ENCODE peak calls at places on chromosomes 4 and X, in ten cellular contexts. M is tibial nerve; G is activated T-helper 1 cell treated with anti-CD3 and anti-CD28 coated beads, Interleukin-2, amount 50 U/mL, for 16 hours; V is HEK293T; P is iris pigment epithelial cell; Z is MG63; I is activated CD4-positive, alpha-beta T cell treated with anti-CD3 and anti-CD28 coated beads for 1 hour; H is skeletal muscle cell; B is glomerular endothelial cell; J is lung. O is an unnamed sample.

GRCh38 chr4:72951628-72952027 is 117.9 kb downstream of the COX18 start:
- DNase-seq in M (no peak), P (peak; percentile 58), V (no peak), H (no peak), B (no peak), G (no peak), I (no peak), J (no peak), Z (no peak), O (no peak)

GRCh38 chrX:109740076-109740809 is 7.2 kb upstream of the ACSL4 start:
- DNase-seq in V (no peak), H (peak; percentile 47), G (no peak), B (no peak), J (peak; percentile 41), I (no peak), Z (no peak), M (peak; percentile 32), P (peak; percentile 84), O (no peak)

GRCh38 chr4:174099712-174100111 is 183.8 kb downstream of the FBXO8 start:
- DNase-seq in Z (no peak), B (no peak), V (no peak), J (no peak), P (no peak), H (no peak), M (no peak), G (no peak), I (no peak), O (no peak)

GRCh38 chr4:154618708-154619315 is 6.4 kb upstream of the FGG start:
- DNase-seq in V (peak; percentile 61), G (no peak), B (peak; percentile 22), J (peak; percentile 42), Z (peak; percentile 8), I (peak; percentile 17), M (peak; percentile 48), H (no peak), P (peak; percentile 72), O (no peak)

GRCh38 chrX:127306262-127306661 is 486.7 kb downstream of the PRR32 start:
- DNase-seq in P (no peak), G (no peak), M (no peak), H (no peak), I (no peak), J (no peak), B (no peak), V (no peak), Z (no peak), O (no peak)

GRCh38 chrX:54423161-54423888 is 16.9 kb upstream of the TSR2 start:
- DNase-seq in Z (no peak), G (no peak), J (no peak), B (no peak), V (no peak), H (no peak), I (no peak), M (no peak), P (peak; percentile 9), O (no peak)

GRCh38 chr4:183906736-183907651 is 1.9 kb downstream of the STOX2 start:
- DNase-seq in G (no peak), Z (peak; percentile 5), M (no peak), V (peak; percentile 15), H (no peak), B (no peak), J (no peak), I (no peak), P (no peak), O (no peak)

GRCh38 chr4:147830987-147831386 is 99.1 kb downstream of the ARHGAP10 start:
- DNase-seq in J (no peak), H (peak; percentile 57), Z (peak; percentile 44), B (no peak), V (no peak), I (no peak), P (peak; percentile 84), G (no peak), M (no peak), O (no peak)

GRCh38 chr4:164959896-164960295 is 17.6 kb downstream of the TRIM61 start:
- DNase-seq in G (no peak), I (no peak), J (no peak), V (no peak), M (no peak), P (peak; percentile 62), H (no peak), B (no peak), Z (peak; percentile 81), O (no peak)

GRCh38 chrX:15465347-15465746 is 27.8 kb downstream of the PIR start:
- DNase-seq in I (no peak), G (no peak), H (no peak), Z (no peak), B (no peak), P (peak; percentile 9), V (no peak), M (peak; percentile 41), J (no peak), O (no peak)

GRCh38 chr4:188941524-188942109 is 802.4 kb downstream of the TRIML1 start:
- DNase-seq in Z (peak; percentile 75), I (no peak), M (no peak), G (no peak), V (no peak), H (peak; percentile 97), J (no peak), B (no peak), P (peak; percentile 99), O (no peak)

GRCh38 chr4:80207172-80207583 is 9.9 kb downstream of the PRDM8 start:
- DNase-seq in V (no peak), G (no peak), J (no peak), Z (no peak), B (no peak), H (no peak), I (no peak), P (no peak), M (no peak), O (peak; percentile 76)

GRCh38 chr4:56914336-56914735 is 6.6 kb downstream of the REST start:
- DNase-seq in G (no peak), H (no peak), Z (no peak), V (no peak), I (no peak), M (no peak), J (no peak), B (no peak), P (no peak), O (no peak)

GRCh38 chrX:9832811-9833210 is 46.6 kb downstream of the SHROOM2 start:
- DNase-seq in V (no peak), G (no peak), J (no peak), B (no peak), Z (no peak), M (no peak), I (no peak), P (no peak), H (no peak), O (no peak)

GRCh38 chr4:27357283-27357682 is 496.6 kb downstream of the STIM2 start:
- DNase-seq in M (no peak), J (no peak), P (peak; percentile 1), G (no peak), Z (no peak), H (no peak), V (no peak), B (no peak), I (no peak), O (no peak)

GRCh38 chr4:24856586-24856985 is 56.3 kb downstream of the CCDC149 start:
- DNase-seq in H (peak; percentile 34), M (no peak), B (no peak), V (no peak), I (no peak), J (no peak), Z (no peak), G (no peak), P (peak; percentile 64), O (no peak)

GRCh38 chrX:103782640-103783039 is 6.0 kb downstream of the PLP1 start:
- DNase-seq in Z (no peak), J (no peak), I (no peak), G (no peak), B (no peak), H (no peak), M (no peak), P (no peak), V (no peak), O (no peak)

GRCh38 chr4:88457307-88458090 is 580 bp downstream of the HERC5 start:
- DNase-seq in H (no peak), J (peak; percentile 41), V (peak; percentile 58), I (no peak), P (peak; percentile 25), G (peak; percentile 12), M (peak; percentile 11), Z (peak; percentile 52), B (no peak), O (no peak)

GRCh38 chrX:16436348-16437188 is 213.4 kb upstream of the S100G start:
- DNase-seq in H (peak; percentile 12), V (peak; percentile 74), G (peak; percentile 16), B (peak; percentile 56), I (peak; percentile 20), J (peak; percentile 72), M (peak; percentile 84), P (peak; percentile 63), Z (peak; percentile 66), O (no peak)

GRCh38 chrX:132737743-132738142 is 220.7 kb downstream of the HS6ST2 start:
- DNase-seq in M (no peak), I (no peak), H (no peak), J (peak; percentile 29), B (no peak), P (peak; percentile 3), Z (peak; percentile 82), V (no peak), G (peak; percentile 3), O (no peak)

O was measured in mesenteric fat pad.